ENCODE peak calls at places on chromosomes 16 and 17, in four cellular contexts. X is tibial nerve, C is HCT116, A is breast epithelium. W is an unnamed sample.

GRCh38 chr17:957856-958421 is 21.6 kb downstream of the NXN start:
- DNase-seq in X (no peak), C (no peak), A (no peak), W (no peak)

GRCh38 chr17:69874220-69874670 is 200.8 kb upstream of the KCNJ16 start:
- DNase-seq in X (no peak), C (no peak), A (no peak), W (no peak)

GRCh38 chr16:2296662-2297505 is 29.0 kb upstream of the RNPS1 start:
- DNase-seq in X (no peak), C (peak; percentile 8), A (no peak), W (no peak)

GRCh38 chr16:20866161-20866772 is 33.9 kb downstream of the DCUN1D3 start:
- DNase-seq in X (no peak), C (peak; percentile 78), A (no peak), W (no peak)

GRCh38 chr17:58233547-58233946 is 4.8 kb upstream of the LPO start:
- DNase-seq in X (no peak), C (no peak), A (no peak), W (no peak)

GRCh38 chr17:49819118-49819517 is 28.8 kb downstream of the TAC4 start:
- DNase-seq in X (no peak), C (no peak), A (no peak), W (no peak)

GRCh38 chr17:74514632-74515035 is 16.6 kb downstream of the CD300LB start:
- DNase-seq in X (no peak), C (no peak), A (peak; percentile 39), W (peak; percentile 68)

GRCh38 chr17:20092973-20093626 is 83.9 kb downstream of the SPECC1 start:
- DNase-seq in X (no peak), C (no peak), A (no peak), W (no peak)

GRCh38 chr17:74351552-74352210 is 10.0 kb downstream of the BTBD17 start:
- DNase-seq in X (no peak), C (no peak), A (no peak), W (no peak)

GRCh38 chr16:84175351-84176081 is 11.3 kb downstream of the TAF1C start:
- DNase-seq in X (peak; percentile 51), C (no peak), A (no peak), W (peak; percentile 66)

GRCh38 chr16:84177740-84178070 is 9.2 kb downstream of the TAF1C start:
- DNase-seq in X (no peak), C (no peak), A (no peak), W (no peak)

GRCh38 chr16:84178146-84178765 is 8.6 kb downstream of the TAF1C start:
- DNase-seq in X (no peak), C (no peak), A (no peak), W (no peak)

GRCh38 chr16:84174396-84174795 is 12.5 kb downstream of the TAF1C start:
- DNase-seq in X (no peak), C (no peak), A (no peak), W (no peak)

GRCh38 chr16:84176192-84177053 is 10.4 kb downstream of the TAF1C start:
- DNase-seq in X (no peak), C (no peak), A (no peak), W (no peak)
- TF ChIP-seq POLR2A in X (no peak), C (no peak), A (no peak), W (no peak)

GRCh38 chr17:82030470-82031302 is 792 bp upstream of the RAC3 start:
- DNase-seq in X (peak; percentile 55), C (peak; percentile 72), A (peak; percentile 78), W (peak; percentile 67)
- TF ChIP-seq POLR2A in X (no peak), C (no peak), A (no peak), W (no peak)

DNA sequence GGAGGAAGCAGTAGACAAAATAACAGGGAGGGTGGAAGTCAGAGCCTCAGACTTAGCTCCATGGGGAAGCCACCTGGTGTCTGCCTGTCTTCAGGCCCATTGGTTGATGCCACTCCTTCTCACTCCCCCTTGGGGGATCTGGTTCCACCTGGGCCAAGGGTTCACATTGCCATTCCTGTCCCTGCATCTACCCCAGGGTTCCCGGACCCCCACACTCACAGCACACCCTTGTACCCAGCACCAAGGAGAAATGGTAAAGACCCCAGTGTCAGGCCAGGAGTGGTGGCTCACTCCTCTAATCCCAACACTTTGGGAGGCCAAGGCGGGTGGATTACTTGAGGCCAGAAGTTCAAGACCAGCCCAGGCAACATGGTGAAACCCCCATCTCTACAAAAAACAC is 1.0 kb upstream of the CA7 start:
- DNase-seq in X (no peak), C (no peak), A (no peak), W (no peak)
- TF ChIP-seq POLR2A in X (no peak), C (no peak), A (no peak), W (no peak)

GRCh38 chr16:58271589-58271988 is 23.2 kb downstream of the PRSS54 start:
- DNase-seq in X (no peak), C (no peak), A (no peak), W (no peak)
- TF ChIP-seq POLR2A in X (no peak), C (no peak), A (no peak), W (no peak)

DNA sequence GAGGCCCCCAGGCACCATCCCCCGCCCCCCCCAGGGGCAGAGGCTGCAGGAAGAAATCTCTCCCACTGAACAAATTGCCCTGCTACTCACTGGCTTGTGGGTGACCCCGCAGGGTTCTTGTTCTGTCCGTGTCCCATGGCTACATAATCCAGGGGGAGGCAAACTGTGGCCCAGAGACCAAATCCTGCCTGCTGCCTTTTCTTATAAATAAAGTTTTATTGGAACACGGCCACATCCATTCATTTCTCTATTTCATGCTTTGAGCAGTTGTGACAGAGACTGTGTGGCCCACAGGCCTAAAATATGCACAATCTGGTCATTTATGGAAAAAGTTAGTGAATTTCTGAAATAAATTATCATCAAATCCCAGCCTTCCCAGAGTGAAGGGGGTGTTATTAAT is 38.2 kb downstream of the ABCC6 start:
- DNase-seq in X (no peak), C (no peak), A (no peak), W (no peak)
- TF ChIP-seq POLR2A in X (no peak), C (no peak), A (no peak), W (no peak)

DNA sequence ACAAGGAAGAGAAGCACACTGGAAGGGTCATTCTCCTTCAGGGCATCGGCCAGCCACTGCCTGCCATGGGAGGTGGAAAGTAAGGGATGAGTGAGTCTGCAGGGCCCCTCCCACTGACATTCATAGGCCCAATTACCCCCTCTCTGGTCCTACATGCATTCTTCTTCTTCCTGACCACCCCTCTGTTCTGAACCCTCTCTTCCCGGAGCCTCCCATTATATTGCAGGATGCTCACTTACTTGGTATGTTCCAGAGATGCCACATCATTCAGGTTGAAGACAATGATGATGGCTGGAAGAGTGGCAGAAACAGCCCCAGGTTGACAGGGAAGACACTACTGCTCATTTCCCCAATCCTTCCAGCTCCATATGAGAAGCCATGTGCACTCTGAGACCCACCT is 2.5 kb downstream of the RAB34 start:
- DNase-seq in X (no peak), C (no peak), A (no peak), W (no peak)
- TF ChIP-seq POLR2A in X (no peak), C (no peak), A (no peak), W (no peak)

DNA sequence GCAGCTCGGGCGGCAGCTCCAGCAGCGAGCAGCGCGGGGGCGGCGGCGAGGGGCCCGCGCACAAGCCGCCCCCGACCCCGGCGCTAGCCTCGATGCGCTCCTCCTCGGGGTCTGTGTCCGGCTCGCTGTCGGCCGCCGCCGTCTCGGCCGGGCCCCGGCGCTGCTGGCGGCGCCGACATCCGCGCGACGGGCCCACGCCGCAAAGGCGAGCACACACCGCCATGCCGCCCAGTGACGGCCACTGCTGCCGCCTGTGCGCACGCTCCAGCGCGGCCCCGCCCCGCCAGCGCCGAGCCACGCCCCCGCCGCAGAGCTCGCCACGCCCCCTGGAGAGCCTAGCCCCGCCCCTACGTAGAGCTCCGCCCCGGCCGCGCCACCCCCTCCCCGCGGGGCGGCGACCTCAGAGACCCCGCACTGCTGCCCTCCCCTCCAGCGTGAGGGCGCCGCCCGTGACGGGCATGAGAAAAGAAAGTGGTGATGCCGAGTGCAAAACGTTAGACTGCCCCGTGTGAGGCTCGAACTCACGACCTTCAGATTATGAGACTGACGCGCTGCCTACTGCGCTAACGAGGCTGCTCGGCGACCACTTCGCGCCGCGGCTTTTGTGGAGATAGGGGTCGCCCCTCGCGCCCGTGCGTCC is at the start of gene FBXO31:
- DNase-seq in X (peak; percentile 82), C (peak; percentile 88), A (peak; percentile 74), W (peak; percentile 98)
- TF ChIP-seq POLR2A in X (peak; percentile 98), C (peak; percentile 90), A (no peak), W (no peak)

DNA sequence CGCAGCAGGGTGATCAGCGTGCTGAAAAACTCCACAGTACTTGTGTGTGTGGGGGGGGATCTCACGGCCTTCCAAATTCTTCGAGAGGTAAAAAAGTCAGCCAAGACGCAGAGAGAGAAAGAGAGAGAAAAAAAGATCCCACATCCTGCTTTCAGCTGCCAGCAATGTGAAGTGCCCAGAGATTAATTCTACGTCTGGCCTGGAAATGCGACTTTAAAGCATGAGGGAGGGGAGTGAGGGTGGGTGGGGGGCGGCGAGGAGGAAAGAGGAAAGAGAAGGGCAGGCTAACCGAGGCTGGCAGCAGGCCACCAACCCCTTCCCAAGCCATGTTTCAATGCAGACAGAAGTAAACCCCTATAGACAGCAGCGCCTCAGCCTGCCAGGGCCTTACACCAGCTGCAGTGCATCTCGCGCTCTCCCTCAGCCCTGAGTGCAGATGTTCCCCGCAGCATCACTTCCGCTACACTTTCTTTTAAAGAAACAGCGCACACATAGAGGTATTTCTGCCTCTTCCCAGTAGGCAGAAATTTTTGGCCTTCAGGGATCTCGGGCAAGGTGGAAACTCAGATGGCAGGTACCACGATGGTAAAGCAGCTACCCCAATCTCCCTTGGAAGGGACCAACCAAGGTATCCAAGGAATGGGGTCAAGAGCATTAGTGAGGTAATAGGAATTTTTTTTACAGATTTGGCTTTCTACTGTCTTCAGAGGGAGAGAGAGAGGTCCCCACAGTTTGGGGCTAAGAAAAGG is 87.8 kb downstream of the SMG6 start:
- DNase-seq in X (peak; percentile 47), C (no peak), A (peak; percentile 53), W (peak; percentile 94)
- TF ChIP-seq POLR2A in X (no peak), C (no peak), A (no peak), W (no peak)

DNA sequence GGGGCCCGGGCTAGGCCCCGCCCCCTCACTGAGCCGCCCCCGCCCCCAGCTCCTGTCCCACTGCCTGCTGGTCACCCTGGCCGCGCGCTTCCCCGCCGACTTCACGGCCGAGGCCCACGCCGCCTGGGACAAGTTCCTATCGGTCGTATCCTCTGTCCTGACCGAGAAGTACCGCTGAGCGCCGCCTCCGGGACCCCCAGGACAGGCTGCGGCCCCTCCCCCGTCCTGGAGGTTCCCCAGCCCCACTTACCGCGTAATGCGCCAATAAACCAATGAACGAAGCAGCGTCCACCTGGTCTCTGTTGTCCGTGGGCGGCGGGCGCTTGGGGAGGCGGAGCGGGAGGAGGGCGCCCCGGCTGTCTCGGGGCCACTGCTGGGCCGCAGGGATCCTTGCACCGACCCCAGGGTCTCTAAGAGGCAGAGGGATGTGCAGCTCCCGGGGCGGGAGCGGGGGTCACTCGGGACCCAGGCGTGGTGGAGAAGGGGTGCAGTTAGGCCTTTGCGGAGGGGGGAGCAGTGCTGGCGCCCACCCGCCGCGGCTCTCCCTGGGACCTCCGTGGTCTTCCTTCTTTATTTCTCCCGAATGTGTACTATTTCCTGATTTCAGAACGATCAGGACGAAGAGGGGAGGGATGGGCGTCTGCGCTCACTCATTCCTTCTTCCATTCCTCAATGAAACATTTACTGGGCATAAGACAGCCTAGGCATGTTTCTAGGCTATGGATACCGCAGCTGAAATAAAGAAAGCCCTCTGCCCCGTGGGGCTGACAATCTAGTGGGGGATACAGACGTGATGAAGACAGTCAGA is 2.0 kb downstream of the HBZ start:
- DNase-seq in X (no peak), C (no peak), A (peak; percentile 39), W (no peak)
- TF ChIP-seq POLR2A in X (no peak), C (no peak), A (no peak), W (no peak)